ENCODE peak calls at places on chromosomes 12 and 14, in six cellular contexts. Q, M, B, N, T and P are unnamed samples. For H3K9me3 and H3K4me1, the result is how much of the 10 kb centered on the place peaks cover.

GRCh38 chr12:56687225-56688128 is 607 bp downstream of the PTGES3 start:
- DNase-seq in T (peak), B (peak), M (peak), Q (peak), N (peak), P (peak)

GRCh38 chr12:55072093-55072492 is 52.3 kb downstream of the NEUROD4 start:
- DNase-seq in Q (peak), T (peak), B (peak), N (peak), M (peak), P (no peak)

GRCh38 chr12:121806556-121807308 is 2.9 kb downstream of the SETD1B start:
- DNase-seq in M (peak), N (no peak), T (peak), B (no peak), Q (peak), P (peak)

GRCh38 chr14:92922883-92923743 is at the start of gene CHGA:
- DNase-seq in Q (no peak), M (peak), T (peak), N (peak), B (no peak), P (peak)

GRCh38 chr12:68178184-68178583 is 18.6 kb upstream of the IFNG start:
- DNase-seq in M (no peak), T (no peak), B (no peak), N (no peak), Q (no peak), P (no peak)

GRCh38 chr12:117521327-117521726 is 159.9 kb upstream of the NOS1 start:
- DNase-seq in B (no peak), N (no peak), T (no peak), M (peak), Q (no peak), P (no peak)

GRCh38 chr12:122965356-122965755 is 907 bp downstream of the ABCB9 start:
- DNase-seq in T (peak), Q (no peak), N (no peak), M (no peak), B (no peak), P (no peak)

GRCh38 chr14:35861204-35861868 is 35.2 kb downstream of the BRMS1L start:
- DNase-seq in M (no peak), B (no peak), T (no peak), Q (no peak), N (no peak), P (no peak)

GRCh38 chr14:92970233-92970625 is 47.3 kb downstream of the CHGA start:
- DNase-seq in T (no peak), B (no peak), N (no peak), M (no peak), Q (no peak), P (no peak)

GRCh38 chr12:15477761-15478160 is 155.5 kb downstream of the PTPRO start:
- DNase-seq in T (no peak), Q (no peak), B (no peak), N (no peak), M (no peak), P (no peak)

GRCh38 chr12:120708646-120709045 is 1.6 kb upstream of the UNC119B start:
- DNase-seq in N (no peak), T (no peak), M (no peak), B (no peak), Q (no peak), P (no peak)

GRCh38 chr12:5498081-5498480 is 66.2 kb downstream of the NTF3 start:
- DNase-seq in N (no peak), Q (no peak), B (no peak), M (peak), T (no peak), P (no peak)

DNA sequence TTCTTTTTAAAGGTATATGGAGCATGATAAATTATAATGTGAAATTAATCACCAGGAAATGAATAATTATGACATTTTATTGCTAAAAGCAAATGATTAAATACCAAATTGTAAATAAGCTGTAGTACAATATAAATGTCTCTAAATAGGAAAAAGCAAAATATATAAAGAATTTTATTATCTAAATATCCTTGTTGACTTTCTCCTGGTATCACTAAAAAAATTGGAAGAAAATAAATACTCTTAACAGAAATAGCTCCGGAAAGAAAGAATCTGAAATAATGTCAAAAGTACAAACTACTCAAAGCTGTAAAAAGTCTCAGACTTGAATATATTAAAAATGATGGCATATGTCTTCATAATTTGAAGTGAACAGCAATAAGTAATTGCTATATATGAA is at the start of gene OR11H7:
- DNase-seq in B (no peak), T (no peak), N (no peak), M (no peak), Q (no peak), P (no peak)
- H3K9me3 ChIP-seq in B (under half), T (under half), N (under half), M (under half), Q (under half), P (under half)

DNA sequence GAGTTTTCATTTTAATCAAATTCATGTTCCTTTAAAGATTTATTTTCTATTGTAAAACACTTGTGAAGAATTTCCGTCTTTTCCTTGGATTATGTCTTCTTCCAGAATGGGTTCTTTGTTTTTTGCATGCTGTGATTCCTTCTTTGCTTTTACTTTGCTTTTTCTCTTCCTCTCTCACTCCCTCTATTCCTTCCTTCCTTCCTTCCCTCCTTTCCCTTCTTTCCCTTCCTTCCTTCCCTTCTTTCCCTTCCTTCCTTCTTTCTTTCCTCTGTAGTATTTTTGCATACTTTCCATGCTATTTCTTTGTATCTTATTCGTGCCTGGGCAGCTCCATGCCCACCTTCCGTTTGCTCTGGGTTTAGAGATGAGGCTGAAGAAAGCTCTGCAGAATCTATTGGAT is 21.6 kb upstream of the FGF23 start:
- DNase-seq in B (no peak), N (no peak), M (no peak), T (no peak), Q (no peak), P (no peak)
- H3K4me1 ChIP-seq in B (under half), N (under half), M (under half), T (under half), Q (under half), P (under half)

DNA sequence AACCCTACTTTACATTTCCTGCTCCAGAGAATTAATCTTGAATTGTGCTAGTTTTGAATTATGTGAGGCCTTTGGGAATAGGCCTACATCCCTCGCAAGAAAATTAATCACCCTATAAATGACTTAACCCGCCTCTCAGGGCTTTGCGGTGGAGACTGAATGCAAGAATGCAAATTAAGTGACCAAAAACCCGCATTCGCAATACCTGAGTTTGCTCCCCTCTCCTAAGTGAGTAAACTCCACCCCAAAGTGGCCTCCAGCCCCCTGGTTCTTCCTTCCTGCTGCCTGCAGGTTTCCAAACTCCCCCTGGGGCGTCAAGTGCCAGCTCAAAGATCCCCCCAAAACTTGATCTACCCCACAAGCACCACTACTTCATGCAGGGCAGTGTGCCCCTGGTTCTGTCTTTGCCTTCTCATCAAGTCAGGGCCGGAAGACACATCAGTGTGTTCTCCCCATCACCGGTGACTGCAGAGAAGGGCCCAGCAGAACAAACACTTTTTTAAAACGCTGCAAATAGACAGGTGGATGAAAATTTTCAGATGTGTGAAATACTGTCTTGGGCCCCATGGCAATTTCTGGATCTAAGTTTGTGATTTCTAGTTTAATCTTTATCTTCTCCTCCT is 644.7 kb downstream of the VRK1 start:
- DNase-seq in N (peak), B (no peak), M (no peak), T (no peak), Q (no peak), P (no peak)
- H3K9me3 ChIP-seq in N (under half), B (under half), M (under half), T (under half), Q (under half), P (under half)

GRCh38 chr12:25319233-25319984 is 68.7 kb upstream of the KRAS start:
- DNase-seq in Q (no peak), N (no peak), M (no peak), T (no peak), B (no peak), P (no peak)
- H3K4me1 ChIP-seq in Q (under half), N (under half), M (under half), T (under half), B (under half), P (under half)

GRCh38 chr12:83265798-83266197 is 579.1 kb downstream of the TMTC2 start:
- DNase-seq in T (no peak), M (peak), B (no peak), Q (no peak), N (peak), P (no peak)
- H3K9me3 ChIP-seq in T (under half), M (under half), B (under half), Q (under half), N (under half), P (under half)

GRCh38 chr12:11651785-11652184 is 2.3 kb downstream of the ETV6 start:
- DNase-seq in B (no peak), T (no peak), Q (peak), M (peak), N (peak), P (peak)

GRCh38 chr12:11651377-11651776 is 1.9 kb downstream of the ETV6 start:
- DNase-seq in T (no peak), Q (no peak), N (no peak), B (peak), M (no peak), P (no peak)

GRCh38 chr12:11650697-11651281 is 1.3 kb downstream of the ETV6 start:
- DNase-seq in Q (peak), B (no peak), M (peak), T (peak), N (peak), P (peak)

GRCh38 chr12:11649413-11650278 is at the start of gene ETV6:
- DNase-seq in M (peak), T (peak), B (peak), N (peak), Q (peak), P (peak)

DNA sequence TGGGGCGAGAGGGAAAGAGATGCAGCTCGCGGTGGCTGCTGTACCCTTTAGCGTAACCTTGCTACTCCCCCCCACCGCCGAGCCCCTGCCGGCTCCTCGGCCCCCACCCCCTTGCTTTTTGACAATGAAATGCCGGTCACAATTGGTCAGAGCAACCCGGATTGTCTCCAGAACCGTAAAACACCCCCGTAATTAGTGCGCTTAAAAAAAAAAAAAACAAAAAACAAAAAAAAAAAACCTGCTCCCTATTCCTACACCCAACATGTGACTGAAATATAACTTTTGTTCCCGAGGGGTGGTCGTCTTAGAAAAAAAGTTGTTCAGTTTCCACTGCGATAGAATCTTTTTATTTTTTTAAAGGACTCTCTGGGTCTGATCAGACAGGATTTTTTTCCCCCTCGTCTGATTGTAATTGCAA is 814 bp downstream of the ETV6 start:
- DNase-seq in T (peak), N (no peak), M (no peak), Q (no peak), B (peak), P (peak)
- H3K4me1 ChIP-seq in T (under half), N (under half), M (under half), Q (under half), B (under half), P (under half)

GRCh38 chr14:106218189-106218588 is 691.8 kb downstream of the TMEM121 start:
- DNase-seq in B (no peak), T (no peak), M (no peak), Q (no peak), N (no peak), P (no peak)
- H3K9me3 ChIP-seq in B (under half), T (under half), M (under half), Q (under half), N (under half), P (under half)

DNA sequence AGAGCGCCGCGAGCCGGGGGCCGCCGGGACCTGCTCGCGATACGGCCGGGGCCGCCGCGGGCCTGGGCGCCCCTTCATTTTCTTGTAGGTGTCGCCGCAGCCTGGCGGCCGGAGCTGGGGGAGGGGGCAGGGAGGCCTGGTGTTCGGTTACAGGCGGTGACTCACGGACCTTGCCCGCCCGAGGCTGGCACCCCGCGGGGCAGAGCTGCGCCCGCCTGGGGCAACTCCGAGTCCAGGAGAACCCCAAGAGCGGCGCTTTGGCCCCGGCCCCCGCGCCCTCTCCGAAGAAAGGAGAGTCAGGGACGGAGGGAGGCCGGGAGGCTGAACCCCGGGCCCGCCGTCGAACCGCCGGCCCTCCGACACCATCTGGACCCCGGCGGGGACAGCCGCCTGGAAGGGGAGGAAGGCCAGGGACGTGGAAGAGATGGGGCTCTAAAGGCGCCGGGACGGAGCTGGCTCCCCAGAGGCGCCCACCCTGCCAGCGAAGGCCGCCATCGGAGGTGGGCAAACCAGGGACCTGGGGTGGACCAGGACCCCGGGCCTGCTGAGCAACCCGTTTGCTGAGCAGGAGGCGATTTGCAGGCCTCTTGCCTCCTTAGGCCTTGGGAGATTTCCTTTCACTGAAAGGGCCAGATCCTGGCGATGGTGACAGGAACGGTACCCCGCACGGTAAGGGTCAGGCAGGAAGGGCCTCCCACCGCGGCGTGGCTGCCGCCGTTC is 828 bp upstream of the NUAK1 start:
- DNase-seq in B (no peak), N (peak), M (peak), Q (peak), T (peak), P (peak)
- H3K4me1 ChIP-seq in B (under half), N (under half), M (under half), Q (under half), T (under half), P (under half)

DNA sequence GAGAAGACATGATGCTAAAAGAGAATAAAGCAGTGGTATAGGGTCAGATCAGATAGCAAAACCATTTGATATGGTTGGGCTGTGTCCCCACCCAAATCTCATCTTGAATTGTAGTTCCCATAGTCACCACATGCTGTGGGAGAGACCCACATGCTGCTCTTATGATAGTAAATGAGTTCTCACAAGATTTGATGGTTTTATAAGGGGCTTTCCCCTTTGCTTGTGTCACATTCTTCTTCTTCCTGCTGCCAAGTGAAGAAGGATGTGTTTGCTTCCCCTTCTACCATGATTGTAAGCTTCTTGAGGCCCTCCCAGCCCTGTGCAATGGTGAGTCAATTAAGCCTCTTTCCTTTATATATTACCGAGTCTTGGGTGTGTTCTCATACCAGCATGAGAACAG is 49.4 kb downstream of the SLC16A7 start:
- DNase-seq in N (no peak), M (no peak), B (no peak), Q (no peak), T (no peak), P (no peak)
- H3K9me3 ChIP-seq in N (under half), M (under half), B (under half), Q (under half), T (under half), P (under half)

DNA sequence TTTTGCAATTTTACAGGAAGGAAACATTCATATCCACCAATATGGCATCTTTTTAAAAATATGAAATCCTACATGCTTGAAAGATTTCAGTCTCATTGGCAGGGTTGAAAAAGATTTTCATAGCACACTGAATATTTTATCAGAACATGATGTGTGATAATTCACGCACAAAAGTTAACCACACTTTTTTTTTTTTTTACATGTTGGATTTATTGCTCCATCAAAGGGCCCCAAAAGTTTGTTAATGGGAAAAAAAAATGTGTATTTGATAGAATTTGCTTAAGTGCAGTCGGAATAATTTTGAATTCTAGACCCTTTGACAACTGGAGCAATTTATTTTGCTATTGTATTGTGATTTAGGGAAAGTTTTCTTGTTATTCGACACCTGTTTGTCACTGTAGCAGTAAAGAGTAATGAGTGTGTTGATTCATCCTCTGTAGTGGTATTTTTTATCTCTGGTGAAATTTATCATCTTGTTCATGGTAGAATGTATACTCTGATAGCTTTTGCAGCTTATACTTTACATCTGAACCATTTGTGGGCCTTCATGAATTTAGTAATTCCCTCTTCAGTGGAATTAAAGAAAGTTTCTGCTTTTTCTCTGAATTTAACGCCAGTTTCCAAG is 1.1 kb downstream of the EML1 start:
- DNase-seq in N (no peak), T (no peak), M (peak), B (no peak), Q (peak), P (no peak)
- H3K4me1 ChIP-seq in N (under half), T (under half), M (under half), B (under half), Q (under half), P (under half)